ENCODE peak calls at places on chromosomes 3 and 15, in six cellular contexts. X, C, E, D, Z and B are unnamed samples.

GRCh38 chr3:76432396-76432795 is 607.5 kb upstream of the ROBO2 start:
- ATAC-seq in X (no peak), C (no peak), E (no peak), D (no peak), Z (no peak), B (no peak)

GRCh38 chr15:28058082-28058481 is 41.0 kb downstream of the OCA2 start:
- ATAC-seq in X (no peak), C (no peak), E (no peak), D (no peak), Z (no peak), B (no peak)

GRCh38 chr15:68587769-68588385 is 9.1 kb downstream of the CORO2B start:
- ATAC-seq in X (no peak), C (no peak), E (no peak), D (no peak), Z (no peak), B (no peak)

GRCh38 chr15:95843241-95843851 is 487.2 kb upstream of the NR2F2 start:
- ATAC-seq in X (no peak), C (no peak), E (peak; percentile 64), D (peak; percentile 12), Z (no peak), B (no peak)

GRCh38 chr3:197846491-197846890 is 55.4 kb downstream of the LRCH3 start:
- ATAC-seq in X (no peak), C (no peak), E (no peak), D (peak; percentile 42), Z (no peak), B (no peak)

GRCh38 chr15:77186518-77187095 is 115.7 kb upstream of the TSPAN3 start:
- ATAC-seq in X (peak; percentile 16), C (peak; percentile 60), E (peak; percentile 50), D (peak; percentile 32), Z (peak; percentile 30), B (no peak)

GRCh38 chr15:62469874-62470688 is 305.0 kb upstream of the C2CD4B start:
- ATAC-seq in X (peak; percentile 81), C (no peak), E (no peak), D (no peak), Z (peak; percentile 69), B (peak; percentile 83)

GRCh38 chr3:49279376-49279775 is 2.3 kb upstream of the C3orf62 start:
- ATAC-seq in X (no peak), C (no peak), E (no peak), D (no peak), Z (no peak), B (no peak)

GRCh38 chr3:16318216-16318615 is 53.2 kb downstream of the OXNAD1 start:
- ATAC-seq in X (no peak), C (no peak), E (no peak), D (no peak), Z (no peak), B (no peak)

GRCh38 chr3:77726509-77726908 is 686.6 kb downstream of the ROBO2 start:
- ATAC-seq in X (peak; percentile 83), C (no peak), E (no peak), D (no peak), Z (no peak), B (no peak)

GRCh38 chr15:94236638-94237037 is 5.3 kb downstream of the MCTP2 start:
- ATAC-seq in X (no peak), C (no peak), E (no peak), D (no peak), Z (no peak), B (no peak)

GRCh38 chr15:70479785-70480184 is 283.6 kb downstream of the UACA start:
- ATAC-seq in X (no peak), C (no peak), E (no peak), D (peak; percentile 76), Z (no peak), B (no peak)

GRCh38 chr3:24088782-24089181 is 143.7 kb downstream of the NR1D2 start:
- ATAC-seq in X (no peak), C (peak; percentile 94), E (peak; percentile 96), D (peak; percentile 78), Z (peak; percentile 95), B (no peak)
- TF ChIP-seq CTCF in X (no peak), C (peak; percentile 57), E (peak; percentile 56), D (peak; percentile 36), Z (peak; percentile 56), B (no peak)

GRCh38 chr3:143001369-143002082 is at the start of gene U2SURP:
- ATAC-seq in X (peak; percentile 99), C (peak; percentile 85), E (peak; percentile 74), D (peak; percentile 89), Z (peak; percentile 84), B (peak; percentile 97)
- TF ChIP-seq POLR2A in X (peak; percentile 65), C (peak; percentile 95), E (peak; percentile 88), D (peak; percentile 87), Z (peak; percentile 82), B (peak; percentile 45)

DNA sequence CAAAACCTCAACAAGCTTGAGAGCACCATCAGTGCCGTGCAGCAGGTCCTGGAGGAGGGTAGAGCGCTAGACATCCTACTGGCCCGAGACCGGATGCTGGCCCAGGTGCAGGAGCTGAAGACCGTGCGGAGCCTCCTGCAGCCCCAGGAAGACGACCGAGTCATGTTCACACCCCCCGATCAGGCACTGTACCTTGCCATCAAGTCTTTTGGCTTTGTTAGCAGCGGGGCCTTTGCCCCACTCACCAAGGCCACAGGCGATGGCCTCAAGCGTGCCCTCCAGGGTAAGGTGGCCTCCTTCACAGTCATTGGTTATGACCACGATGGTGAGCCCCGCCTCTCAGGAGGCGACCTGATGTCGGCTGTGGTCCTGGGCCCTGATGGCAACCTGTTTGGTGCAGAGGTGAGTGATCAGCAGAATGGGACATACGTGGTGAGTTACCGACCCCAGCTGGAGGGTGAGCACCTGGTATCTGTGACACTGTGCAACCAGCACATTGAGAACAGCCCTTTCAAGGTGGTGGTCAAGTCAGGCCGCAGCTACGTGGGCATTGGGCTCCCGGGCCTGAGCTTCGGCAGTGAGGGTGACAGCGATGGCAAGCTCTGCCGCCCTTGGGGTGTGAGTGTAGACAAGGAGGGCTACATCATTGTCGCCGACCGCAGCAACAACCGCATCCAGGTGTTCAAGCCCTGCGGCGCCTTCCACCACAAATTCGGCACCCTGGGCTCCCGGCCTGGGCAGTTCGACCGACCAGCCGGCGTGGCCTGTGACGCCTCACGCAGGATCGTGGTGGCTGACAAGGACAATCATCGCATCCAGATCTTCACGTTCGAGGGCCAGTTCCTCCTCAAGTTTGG is 60.8 kb upstream of the CCR4 start:
- ATAC-seq in X (no peak), C (peak; percentile 15), E (no peak), D (no peak), Z (no peak), B (peak; percentile 25)
- TF ChIP-seq POLR2AphosphoS5 in X (no peak), C (no peak), E (no peak), D (no peak), Z (no peak), B (no peak)

DNA sequence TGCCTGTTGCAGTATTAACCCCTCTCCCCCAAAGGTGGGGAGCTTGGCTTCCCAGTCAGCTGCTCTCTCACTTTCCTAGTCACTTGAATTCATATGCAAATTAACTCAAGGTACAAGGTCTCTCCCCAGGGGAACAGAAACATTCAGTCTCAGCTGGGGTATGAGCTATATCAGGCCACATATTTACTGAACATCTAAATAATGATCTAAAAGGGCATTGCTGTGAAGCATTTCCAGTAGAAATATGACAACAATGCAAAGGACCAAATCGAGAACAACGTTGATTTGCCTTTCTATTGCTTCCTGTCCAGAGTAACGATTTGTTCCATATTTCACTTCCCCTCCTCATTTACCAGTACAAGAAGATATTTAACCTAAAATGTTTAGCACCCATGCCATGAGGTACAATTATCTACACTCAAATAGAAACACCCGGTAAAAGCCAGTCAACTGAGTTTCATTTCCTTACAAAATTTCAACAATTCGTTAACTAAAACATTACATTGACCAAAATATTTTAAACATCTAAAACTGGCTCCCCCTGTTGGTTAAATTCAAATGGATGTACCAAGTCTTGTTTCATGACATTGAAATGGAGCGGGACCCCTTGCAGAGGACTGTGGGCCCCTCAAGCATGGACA is 36.5 kb upstream of the KLHL6 start:
- ATAC-seq in X (no peak), C (no peak), E (no peak), D (peak; percentile 89), Z (no peak), B (no peak)
- TF ChIP-seq CTCF in X (no peak), C (no peak), E (peak; percentile 26), D (peak; percentile 48), Z (no peak), B (no peak)

GRCh38 chr3:129305592-129306091 is 27.0 kb downstream of the HMCES start:
- ATAC-seq in X (peak; percentile 95), C (no peak), E (peak; percentile 95), D (peak; percentile 64), Z (no peak), B (peak; percentile 93)
- TF ChIP-seq POLR2A in X (no peak), C (no peak), E (no peak), D (peak; percentile 56), Z (no peak), B (no peak)

DNA sequence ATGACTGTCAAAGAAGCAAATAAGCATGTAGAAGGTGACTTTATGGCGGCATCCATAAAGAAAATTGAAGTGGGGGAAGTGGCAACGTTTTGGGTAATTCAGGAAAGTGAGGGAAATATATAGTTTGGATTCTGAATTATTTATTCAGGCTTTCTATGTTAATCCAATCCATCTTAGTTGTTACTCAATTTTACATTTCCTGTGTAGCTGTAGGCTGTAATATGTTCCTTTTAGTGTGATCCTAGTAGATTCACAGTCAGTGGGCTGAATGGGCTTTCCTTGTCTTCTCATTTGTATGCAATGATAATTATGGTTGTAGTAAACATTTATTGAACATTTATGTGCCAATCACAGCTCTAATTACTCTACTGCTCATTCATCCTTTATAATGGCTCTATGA is 654.1 kb downstream of the EDEM1 start:
- ATAC-seq in X (no peak), C (no peak), E (no peak), D (no peak), Z (no peak), B (no peak)
- TF ChIP-seq POLR2AphosphoS5 in X (no peak), C (no peak), E (no peak), D (no peak), Z (no peak), B (no peak)

DNA sequence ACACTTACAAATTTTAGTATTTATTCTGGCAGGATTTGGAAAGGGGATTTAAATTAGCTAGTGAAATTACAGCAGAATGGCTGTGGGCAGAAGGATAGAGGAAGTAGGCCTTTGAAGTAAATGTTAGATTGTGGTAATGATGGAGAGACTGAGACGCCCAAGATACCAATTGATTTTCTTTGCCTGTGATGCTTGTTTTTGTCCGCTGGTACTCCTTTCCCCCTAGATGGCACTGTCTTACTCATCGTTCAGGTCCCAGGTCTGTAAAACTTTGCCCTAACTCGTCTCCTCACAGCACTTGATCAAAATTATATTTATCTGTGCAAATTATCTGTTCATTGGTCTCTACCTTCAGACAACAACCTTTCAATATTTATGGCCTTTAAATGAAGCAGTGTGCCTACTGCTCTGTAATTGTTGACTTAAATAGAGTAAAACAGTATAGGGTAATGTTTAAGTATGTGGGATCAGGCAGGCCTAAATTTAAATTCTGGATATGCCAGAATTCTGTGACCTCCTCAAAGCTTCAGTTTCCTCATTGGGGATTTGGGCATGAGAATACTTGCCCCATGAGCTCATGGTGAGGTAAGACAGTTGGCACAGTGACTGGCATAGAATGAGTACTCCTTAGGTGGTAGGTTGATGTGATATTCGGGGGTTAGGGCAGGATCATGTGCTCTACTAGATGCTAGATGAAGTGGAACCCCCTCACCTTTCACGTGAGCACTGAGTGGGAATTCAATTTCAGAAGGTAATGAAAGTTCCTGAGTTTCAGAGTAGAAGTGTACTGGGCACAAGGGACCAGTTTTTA is 14.7 kb downstream of the ARL8B start:
- ATAC-seq in X (peak; percentile 28), C (peak; percentile 67), E (peak; percentile 78), D (peak; percentile 74), Z (peak; percentile 81), B (no peak)
- TF ChIP-seq CTCF in X (no peak), C (peak; percentile 77), E (peak; percentile 46), D (peak; percentile 79), Z (peak; percentile 48), B (no peak)

GRCh38 chr3:131338948-131339640 is 42.5 kb upstream of the NUDT16 start:
- ATAC-seq in X (no peak), C (no peak), E (no peak), D (no peak), Z (no peak), B (no peak)
- TF ChIP-seq POLR2A in X (no peak), C (no peak), E (no peak), D (no peak), Z (no peak), B (no peak)